ENCODE peak calls at places on chromosomes 5 and 9, in eight cellular contexts. One of them, this sample, is unnamed.

GRCh38 chr5:66933066-66933465 is 263.5 kb downstream of the CD180 start:
- DNase-seq in bronchial epithelial cell: peak
- DNase-seq in left lung: no peak
- DNase-seq in Peyer's patch: no peak
- DNase-seq in fibroblast of the aortic adventitia: peak
- DNase-seq in WERI-Rb-1: no peak
- DNase-seq in foreskin fibroblast: peak
- DNase-seq in BJ: peak
- DNase-seq in this sample: peak

GRCh38 chr9:91191443-91192378 is 170.0 kb downstream of the AUH start:
- DNase-seq in foreskin fibroblast: no peak
- DNase-seq in Peyer's patch: peak
- DNase-seq in left lung: no peak
- DNase-seq in WERI-Rb-1: peak
- DNase-seq in BJ: no peak
- DNase-seq in bronchial epithelial cell: no peak
- DNase-seq in fibroblast of the aortic adventitia: no peak
- DNase-seq in this sample: no peak

GRCh38 chr5:431001-431710 is 11.8 kb upstream of the EXOC3 start:
- DNase-seq in BJ: no peak
- DNase-seq in left lung: no peak
- DNase-seq in Peyer's patch: peak
- DNase-seq in fibroblast of the aortic adventitia: peak
- DNase-seq in foreskin fibroblast: peak
- DNase-seq in bronchial epithelial cell: no peak
- DNase-seq in WERI-Rb-1: peak
- DNase-seq in this sample: peak

GRCh38 chr9:89579741-89580395 is 24.9 kb upstream of the GADD45G start:
- DNase-seq in BJ: no peak
- DNase-seq in fibroblast of the aortic adventitia: no peak
- DNase-seq in foreskin fibroblast: no peak
- DNase-seq in left lung: peak
- DNase-seq in Peyer's patch: no peak
- DNase-seq in WERI-Rb-1: no peak
- DNase-seq in bronchial epithelial cell: no peak
- DNase-seq in this sample: no peak

GRCh38 chr5:73596705-73597328 is 29.2 kb upstream of the ARHGEF28 start:
- DNase-seq in foreskin fibroblast: peak
- DNase-seq in BJ: no peak
- DNase-seq in fibroblast of the aortic adventitia: peak
- DNase-seq in left lung: no peak
- DNase-seq in bronchial epithelial cell: peak
- DNase-seq in Peyer's patch: no peak
- DNase-seq in WERI-Rb-1: peak
- DNase-seq in this sample: peak

GRCh38 chr9:76687861-76688374 is 76.3 kb upstream of the PCA3 start:
- DNase-seq in BJ: peak
- DNase-seq in Peyer's patch: no peak
- DNase-seq in fibroblast of the aortic adventitia: peak
- DNase-seq in bronchial epithelial cell: peak
- DNase-seq in WERI-Rb-1: no peak
- DNase-seq in foreskin fibroblast: peak
- DNase-seq in left lung: no peak
- DNase-seq in this sample: peak

GRCh38 chr9:110919609-110920008 is 118.7 kb downstream of the LPAR1 start:
- DNase-seq in fibroblast of the aortic adventitia: peak
- DNase-seq in WERI-Rb-1: no peak
- DNase-seq in Peyer's patch: no peak
- DNase-seq in left lung: no peak
- DNase-seq in BJ: peak
- DNase-seq in bronchial epithelial cell: peak
- DNase-seq in foreskin fibroblast: peak
- DNase-seq in this sample: peak

GRCh38 chr9:128082173-128082572 is 14.1 kb downstream of the SLC25A25 start:
- DNase-seq in BJ: no peak
- DNase-seq in WERI-Rb-1: no peak
- DNase-seq in fibroblast of the aortic adventitia: no peak
- DNase-seq in Peyer's patch: no peak
- DNase-seq in foreskin fibroblast: peak
- DNase-seq in bronchial epithelial cell: peak
- DNase-seq in left lung: no peak
- DNase-seq in this sample: no peak

GRCh38 chr5:113204525-113205161 is 228.0 kb downstream of the DCP2 start:
- DNase-seq in Peyer's patch: no peak
- DNase-seq in WERI-Rb-1: no peak
- DNase-seq in BJ: no peak
- DNase-seq in bronchial epithelial cell: peak
- DNase-seq in foreskin fibroblast: peak
- DNase-seq in left lung: no peak
- DNase-seq in fibroblast of the aortic adventitia: peak
- DNase-seq in this sample: peak

GRCh38 chr5:133259199-133259997 is 207.6 kb downstream of the HSPA4 start:
- DNase-seq in WERI-Rb-1: no peak
- DNase-seq in foreskin fibroblast: no peak
- DNase-seq in BJ: no peak
- DNase-seq in bronchial epithelial cell: no peak
- DNase-seq in left lung: no peak
- DNase-seq in fibroblast of the aortic adventitia: no peak
- DNase-seq in Peyer's patch: no peak
- DNase-seq in this sample: no peak

GRCh38 chr5:4868140-4868735 is 271.9 kb upstream of the ADAMTS16 start:
- DNase-seq in bronchial epithelial cell: peak
- DNase-seq in BJ: no peak
- DNase-seq in foreskin fibroblast: peak
- DNase-seq in left lung: no peak
- DNase-seq in fibroblast of the aortic adventitia: peak
- DNase-seq in Peyer's patch: peak
- DNase-seq in WERI-Rb-1: peak
- DNase-seq in this sample: peak

GRCh38 chr9:91771027-91771426 is 179.0 kb downstream of the ROR2 start:
- DNase-seq in BJ: peak
- DNase-seq in left lung: no peak
- DNase-seq in bronchial epithelial cell: peak
- DNase-seq in fibroblast of the aortic adventitia: peak
- DNase-seq in Peyer's patch: no peak
- DNase-seq in foreskin fibroblast: peak
- DNase-seq in WERI-Rb-1: no peak
- DNase-seq in this sample: peak

GRCh38 chr9:2234371-2234893 is 219.3 kb downstream of the SMARCA2 start:
- DNase-seq in Peyer's patch: no peak
- DNase-seq in bronchial epithelial cell: no peak
- DNase-seq in fibroblast of the aortic adventitia: peak
- DNase-seq in WERI-Rb-1: peak
- DNase-seq in foreskin fibroblast: peak
- DNase-seq in BJ: no peak
- DNase-seq in left lung: no peak
- DNase-seq in this sample: no peak

GRCh38 chr5:79829260-79829659 is 139.6 kb downstream of the CMYA5 start:
- DNase-seq in Peyer's patch: no peak
- DNase-seq in BJ: no peak
- DNase-seq in left lung: no peak
- DNase-seq in foreskin fibroblast: no peak
- DNase-seq in fibroblast of the aortic adventitia: no peak
- DNase-seq in bronchial epithelial cell: peak
- DNase-seq in WERI-Rb-1: peak
- DNase-seq in this sample: no peak

GRCh38 chr5:143570989-143571388 is 167.5 kb upstream of the NR3C1 start:
- DNase-seq in bronchial epithelial cell: no peak
- DNase-seq in BJ: no peak
- DNase-seq in fibroblast of the aortic adventitia: no peak
- DNase-seq in WERI-Rb-1: no peak
- DNase-seq in left lung: no peak
- DNase-seq in Peyer's patch: no peak
- DNase-seq in foreskin fibroblast: no peak
- DNase-seq in this sample: no peak
- H3K4me3 ChIP-seq in bronchial epithelial cell: no peak
- H3K4me3 ChIP-seq in BJ: no peak
- H3K4me3 ChIP-seq in fibroblast of the aortic adventitia: no peak
- H3K4me3 ChIP-seq in WERI-Rb-1: no peak
- H3K4me3 ChIP-seq in left lung: no peak
- H3K4me3 ChIP-seq in Peyer's patch: no peak
- H3K4me3 ChIP-seq in foreskin fibroblast: no peak
- H3K4me3 ChIP-seq in this sample: no peak

GRCh38 chr5:25863811-25864210 is 1174.6 kb downstream of the CDH9 start:
- DNase-seq in foreskin fibroblast: no peak
- DNase-seq in bronchial epithelial cell: no peak
- DNase-seq in fibroblast of the aortic adventitia: no peak
- DNase-seq in WERI-Rb-1: no peak
- DNase-seq in left lung: no peak
- DNase-seq in Peyer's patch: no peak
- DNase-seq in BJ: no peak
- DNase-seq in this sample: no peak

GRCh38 chr5:25858019-25858418 is 1180.4 kb downstream of the CDH9 start:
- DNase-seq in left lung: no peak
- DNase-seq in bronchial epithelial cell: no peak
- DNase-seq in foreskin fibroblast: no peak
- DNase-seq in BJ: no peak
- DNase-seq in WERI-Rb-1: peak
- DNase-seq in Peyer's patch: no peak
- DNase-seq in fibroblast of the aortic adventitia: no peak
- DNase-seq in this sample: no peak

DNA sequence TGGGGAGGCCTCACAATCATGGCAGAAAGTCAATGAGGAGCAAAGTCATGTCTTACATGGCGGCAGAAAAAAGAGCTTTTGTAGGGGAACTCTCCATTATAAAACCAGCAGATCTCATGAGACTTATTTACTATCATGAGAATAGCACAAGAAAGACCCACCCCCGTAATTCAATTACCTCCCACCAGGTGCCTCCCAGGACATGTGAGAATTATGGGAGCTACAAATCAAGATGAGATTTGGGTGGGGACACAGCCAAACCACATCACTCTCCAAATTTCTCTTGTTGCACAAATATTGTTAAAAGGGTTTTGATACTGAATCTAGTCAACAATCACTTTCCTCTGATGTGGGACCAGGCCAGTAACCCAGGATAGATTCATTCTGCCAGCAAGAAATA is 1176.1 kb downstream of the CDH9 start:
- DNase-seq in foreskin fibroblast: no peak
- DNase-seq in Peyer's patch: no peak
- DNase-seq in left lung: no peak
- DNase-seq in bronchial epithelial cell: no peak
- DNase-seq in BJ: no peak
- DNase-seq in fibroblast of the aortic adventitia: no peak
- DNase-seq in WERI-Rb-1: peak
- DNase-seq in this sample: no peak
- TF ChIP-seq CTCF in foreskin fibroblast: no peak
- TF ChIP-seq CTCF in Peyer's patch: no peak
- TF ChIP-seq CTCF in left lung: no peak
- TF ChIP-seq CTCF in bronchial epithelial cell: no peak
- TF ChIP-seq CTCF in BJ: no peak
- TF ChIP-seq CTCF in fibroblast of the aortic adventitia: no peak
- TF ChIP-seq CTCF in WERI-Rb-1: no peak
- TF ChIP-seq CTCF in this sample: no peak

GRCh38 chr9:113461943-113462342 is 1.6 kb upstream of the RGS3 start:
- DNase-seq in BJ: no peak
- DNase-seq in left lung: no peak
- DNase-seq in WERI-Rb-1: no peak
- DNase-seq in fibroblast of the aortic adventitia: no peak
- DNase-seq in Peyer's patch: no peak
- DNase-seq in foreskin fibroblast: no peak
- DNase-seq in bronchial epithelial cell: no peak
- DNase-seq in this sample: no peak
- H3K4me3 ChIP-seq in BJ: no peak
- H3K4me3 ChIP-seq in left lung: no peak
- H3K4me3 ChIP-seq in WERI-Rb-1: no peak
- H3K4me3 ChIP-seq in fibroblast of the aortic adventitia: no peak
- H3K4me3 ChIP-seq in Peyer's patch: no peak
- H3K4me3 ChIP-seq in foreskin fibroblast: no peak
- H3K4me3 ChIP-seq in bronchial epithelial cell: no peak
- H3K4me3 ChIP-seq in this sample: no peak

DNA sequence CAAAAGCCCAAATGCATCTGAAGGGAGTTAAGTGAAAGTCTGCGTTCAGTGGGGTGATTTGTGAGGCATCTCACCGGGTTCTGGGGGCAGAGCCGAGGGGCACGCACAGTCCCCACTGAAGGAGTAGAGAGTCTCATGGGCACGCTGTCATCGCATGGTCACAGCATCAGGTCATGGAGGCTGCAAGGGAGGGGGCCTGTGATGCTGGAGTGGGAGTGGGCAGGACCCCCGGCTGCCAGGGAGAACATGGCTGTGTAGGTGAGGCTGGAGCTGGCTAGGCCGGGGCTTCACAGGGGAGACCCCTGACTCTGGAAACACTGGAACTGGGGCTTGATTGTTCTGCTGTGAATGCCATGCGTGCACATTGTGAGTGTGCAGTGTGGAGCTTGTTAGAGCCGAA is 360.5 kb downstream of the IRX2 start:
- DNase-seq in foreskin fibroblast: no peak
- DNase-seq in Peyer's patch: no peak
- DNase-seq in bronchial epithelial cell: no peak
- DNase-seq in fibroblast of the aortic adventitia: no peak
- DNase-seq in left lung: no peak
- DNase-seq in BJ: no peak
- DNase-seq in WERI-Rb-1: no peak
- DNase-seq in this sample: no peak
- TF ChIP-seq CTCF in foreskin fibroblast: no peak
- TF ChIP-seq CTCF in Peyer's patch: no peak
- TF ChIP-seq CTCF in bronchial epithelial cell: no peak
- TF ChIP-seq CTCF in fibroblast of the aortic adventitia: no peak
- TF ChIP-seq CTCF in left lung: no peak
- TF ChIP-seq CTCF in BJ: no peak
- TF ChIP-seq CTCF in WERI-Rb-1: no peak
- TF ChIP-seq CTCF in this sample: no peak

GRCh38 chr5:140259509-140259908 is 43.4 kb downstream of the PFDN1 start:
- DNase-seq in foreskin fibroblast: no peak
- DNase-seq in left lung: no peak
- DNase-seq in Peyer's patch: no peak
- DNase-seq in bronchial epithelial cell: peak
- DNase-seq in BJ: no peak
- DNase-seq in WERI-Rb-1: no peak
- DNase-seq in fibroblast of the aortic adventitia: no peak
- DNase-seq in this sample: no peak

GRCh38 chr5:140260089-140260656 is 42.7 kb downstream of the PFDN1 start:
- DNase-seq in bronchial epithelial cell: no peak
- DNase-seq in fibroblast of the aortic adventitia: no peak
- DNase-seq in foreskin fibroblast: no peak
- DNase-seq in left lung: no peak
- DNase-seq in BJ: no peak
- DNase-seq in Peyer's patch: no peak
- DNase-seq in WERI-Rb-1: no peak
- DNase-seq in this sample: no peak

GRCh38 chr5:140258873-140259272 is 44.0 kb downstream of the PFDN1 start:
- DNase-seq in fibroblast of the aortic adventitia: no peak
- DNase-seq in WERI-Rb-1: no peak
- DNase-seq in BJ: no peak
- DNase-seq in foreskin fibroblast: no peak
- DNase-seq in bronchial epithelial cell: no peak
- DNase-seq in left lung: no peak
- DNase-seq in Peyer's patch: no peak
- DNase-seq in this sample: no peak

GRCh38 chr5:140256726-140257125 is 46.2 kb downstream of the PFDN1 start:
- DNase-seq in left lung: no peak
- DNase-seq in bronchial epithelial cell: no peak
- DNase-seq in Peyer's patch: no peak
- DNase-seq in fibroblast of the aortic adventitia: no peak
- DNase-seq in BJ: no peak
- DNase-seq in WERI-Rb-1: no peak
- DNase-seq in foreskin fibroblast: no peak
- DNase-seq in this sample: no peak

GRCh38 chr5:140258016-140258415 is 44.9 kb downstream of the PFDN1 start:
- DNase-seq in left lung: no peak
- DNase-seq in BJ: peak
- DNase-seq in Peyer's patch: no peak
- DNase-seq in fibroblast of the aortic adventitia: peak
- DNase-seq in WERI-Rb-1: no peak
- DNase-seq in foreskin fibroblast: peak
- DNase-seq in bronchial epithelial cell: no peak
- DNase-seq in this sample: no peak
- H3K4me3 ChIP-seq in left lung: no peak
- H3K4me3 ChIP-seq in BJ: no peak
- H3K4me3 ChIP-seq in Peyer's patch: no peak
- H3K4me3 ChIP-seq in fibroblast of the aortic adventitia: no peak
- H3K4me3 ChIP-seq in WERI-Rb-1: no peak
- H3K4me3 ChIP-seq in foreskin fibroblast: no peak
- H3K4me3 ChIP-seq in bronchial epithelial cell: no peak
- H3K4me3 ChIP-seq in this sample: no peak

This sample was measured in cardiac fibroblast.